ENCODE peak calls at places on chromosomes 4 and X, in ten cellular contexts. H is lung; Q is tibial nerve; U is BE2C; B is BJ; O is heart right ventricle; I is body of pancreas; Z is ovary; T is CD8-positive, alpha-beta T cell; S is lower lobe of right lung. C is an unnamed sample.

GRCh38 chrX:76148011-76148665 is 24.7 kb upstream of the PBDC1 start:
- DNase-seq in B (no peak), U (no peak), Z (peak; percentile 13), H (no peak), I (no peak), S (no peak), O (peak; percentile 4), T (no peak), Q (no peak), C (no peak)

GRCh38 chr4:184849184-184849583 is 23.4 kb upstream of the ACSL1 start:
- DNase-seq in Z (no peak), B (no peak), S (no peak), O (no peak), T (no peak), H (no peak), I (no peak), U (no peak), Q (no peak), C (no peak)

GRCh38 chr4:77188498-77189187 is 31.6 kb downstream of the CCNG2 start:
- DNase-seq in H (no peak), S (no peak), T (no peak), Z (no peak), O (no peak), B (no peak), U (no peak), I (no peak), Q (no peak), C (no peak)

GRCh38 chr4:26061248-26061986 is 147.4 kb downstream of the SMIM20 start:
- DNase-seq in B (no peak), Z (no peak), I (no peak), U (peak; percentile 30), H (no peak), Q (no peak), S (no peak), O (no peak), T (no peak), C (no peak)

GRCh38 chr4:3363411-3364141 is 70.8 kb downstream of the RGS12 start:
- DNase-seq in O (no peak), H (peak; percentile 24), T (no peak), U (no peak), S (no peak), I (no peak), Z (no peak), B (no peak), Q (no peak), C (no peak)

GRCh38 chrX:104432321-104432720 is 133.7 kb upstream of the IL1RAPL2 start:
- DNase-seq in Q (no peak), Z (no peak), O (no peak), T (no peak), H (no peak), U (no peak), S (no peak), I (no peak), B (no peak), C (no peak)

GRCh38 chrX:83511208-83511607 is 3.1 kb downstream of the POU3F4 start:
- DNase-seq in B (no peak), Z (no peak), S (no peak), Q (no peak), O (no peak), T (no peak), I (peak; percentile 28), U (no peak), H (no peak), C (no peak)

GRCh38 chr4:6727081-6727942 is 11.3 kb downstream of the BLOC1S4 start:
- DNase-seq in O (no peak), Z (peak; percentile 50), H (no peak), T (no peak), B (no peak), U (no peak), I (no peak), S (no peak), Q (peak; percentile 54), C (no peak)

GRCh38 chrX:71953946-71954345 is 43.3 kb downstream of the NHSL2 start:
- DNase-seq in S (no peak), U (peak; percentile 52), O (no peak), H (no peak), Q (peak; percentile 28), B (no peak), I (no peak), T (no peak), Z (no peak), C (no peak)

GRCh38 chrX:40167240-40168182 is 69.8 kb upstream of the BCOR start:
- DNase-seq in O (no peak), I (peak; percentile 57), Z (peak; percentile 67), S (no peak), B (no peak), T (no peak), U (no peak), Q (no peak), H (no peak), C (peak; percentile 59)

GRCh38 chr4:161186750-161187149 is 977.0 kb downstream of the FSTL5 start:
- DNase-seq in Q (no peak), O (no peak), I (no peak), T (no peak), H (no peak), B (no peak), S (no peak), U (no peak), Z (no peak), C (no peak)

GRCh38 chr4:115042496-115042895 is 70.9 kb downstream of the NDST4 start:
- DNase-seq in B (no peak), O (no peak), U (peak; percentile 4), S (no peak), Q (no peak), I (no peak), Z (no peak), H (no peak), T (no peak), C (no peak)
- H3K36me3 ChIP-seq in B (no peaks in the 10 kb centered on the region), O (no peaks in the 10 kb centered on the region), U (no peaks in the 10 kb centered on the region), S (no peaks in the 10 kb centered on the region), Q (no peaks in the 10 kb centered on the region), I (no peaks in the 10 kb centered on the region), Z (no peaks in the 10 kb centered on the region), H (no peaks in the 10 kb centered on the region), T (no peaks in the 10 kb centered on the region), C (no peaks in the 10 kb centered on the region)

DNA sequence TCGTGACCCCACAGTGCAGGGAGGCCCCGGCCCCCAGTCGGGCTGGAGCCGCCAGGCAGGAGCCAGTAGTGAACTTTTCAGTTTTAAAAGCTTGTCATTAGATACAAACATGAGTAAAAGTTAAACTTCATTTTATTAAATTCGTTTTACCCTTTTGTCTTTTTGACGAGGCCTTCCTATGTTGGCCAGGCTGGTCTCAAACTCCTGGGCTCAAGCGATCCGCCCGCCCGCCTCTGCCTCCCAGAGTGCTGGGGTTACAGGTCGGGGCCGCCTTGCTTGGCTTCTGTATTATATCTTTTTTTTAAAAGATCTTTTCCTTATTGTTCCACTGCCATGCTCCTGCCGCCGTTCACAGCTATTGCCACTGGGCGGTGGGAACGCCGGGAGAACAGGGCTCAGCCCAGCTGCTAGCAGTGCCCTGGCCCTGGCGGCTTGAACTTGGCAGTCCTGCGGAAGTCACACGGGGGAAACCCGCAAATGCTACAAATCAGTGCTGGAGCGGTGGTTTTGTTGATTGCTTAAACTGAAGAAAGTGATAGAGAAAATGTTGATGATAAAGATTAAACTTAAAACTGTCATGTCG is 968 bp upstream of the NELFA start:
- DNase-seq in Z (peak; percentile 46), O (peak; percentile 45), S (peak; percentile 79), T (no peak), B (no peak), Q (no peak), H (peak; percentile 59), U (peak; percentile 84), I (peak; percentile 83), C (no peak)
- TF ChIP-seq CTCF in Z (no peak), O (no peak), S (peak; percentile 23), T (no peak), B (peak; percentile 35), Q (no peak), H (no peak), U (peak; percentile 37), I (peak; percentile 52), C (no peak)

GRCh38 chr4:145480257-145480656 is 1.4 kb upstream of the SMAD1 start:
- DNase-seq in Z (no peak), U (no peak), B (no peak), Q (no peak), T (no peak), S (no peak), O (no peak), I (no peak), H (no peak), C (no peak)
- H3K4me3 ChIP-seq in Z (no peak overlapping the region), U (no peak overlapping the region), B (no peak overlapping the region), Q (no peak overlapping the region), T (no peak overlapping the region), S (no peak overlapping the region), O (no peak overlapping the region), I (no peak overlapping the region), H (no peak overlapping the region), C (no peak overlapping the region)

GRCh38 chr4:600166-600565 is 24.1 kb upstream of the TMEM271 start:
- DNase-seq in Z (no peak), U (no peak), S (no peak), O (no peak), H (no peak), B (no peak), Q (no peak), T (no peak), I (no peak), C (no peak)

GRCh38 chr4:604131-604530 is 21.2 kb upstream of the PDE6B start:
- DNase-seq in B (no peak), T (no peak), O (no peak), U (no peak), Z (no peak), H (no peak), S (no peak), Q (no peak), I (no peak), C (no peak)

GRCh38 chr4:600850-601515 is 24.4 kb upstream of the PDE6B start:
- DNase-seq in S (no peak), H (no peak), Q (no peak), Z (no peak), U (no peak), T (no peak), B (no peak), I (no peak), O (no peak), C (no peak)

GRCh38 chr4:602559-602942 is 22.8 kb upstream of the PDE6B start:
- DNase-seq in H (peak; percentile 64), S (peak; percentile 77), T (peak; percentile 30), I (peak; percentile 81), Q (no peak), O (no peak), Z (no peak), U (peak; percentile 62), B (no peak), C (no peak)

DNA sequence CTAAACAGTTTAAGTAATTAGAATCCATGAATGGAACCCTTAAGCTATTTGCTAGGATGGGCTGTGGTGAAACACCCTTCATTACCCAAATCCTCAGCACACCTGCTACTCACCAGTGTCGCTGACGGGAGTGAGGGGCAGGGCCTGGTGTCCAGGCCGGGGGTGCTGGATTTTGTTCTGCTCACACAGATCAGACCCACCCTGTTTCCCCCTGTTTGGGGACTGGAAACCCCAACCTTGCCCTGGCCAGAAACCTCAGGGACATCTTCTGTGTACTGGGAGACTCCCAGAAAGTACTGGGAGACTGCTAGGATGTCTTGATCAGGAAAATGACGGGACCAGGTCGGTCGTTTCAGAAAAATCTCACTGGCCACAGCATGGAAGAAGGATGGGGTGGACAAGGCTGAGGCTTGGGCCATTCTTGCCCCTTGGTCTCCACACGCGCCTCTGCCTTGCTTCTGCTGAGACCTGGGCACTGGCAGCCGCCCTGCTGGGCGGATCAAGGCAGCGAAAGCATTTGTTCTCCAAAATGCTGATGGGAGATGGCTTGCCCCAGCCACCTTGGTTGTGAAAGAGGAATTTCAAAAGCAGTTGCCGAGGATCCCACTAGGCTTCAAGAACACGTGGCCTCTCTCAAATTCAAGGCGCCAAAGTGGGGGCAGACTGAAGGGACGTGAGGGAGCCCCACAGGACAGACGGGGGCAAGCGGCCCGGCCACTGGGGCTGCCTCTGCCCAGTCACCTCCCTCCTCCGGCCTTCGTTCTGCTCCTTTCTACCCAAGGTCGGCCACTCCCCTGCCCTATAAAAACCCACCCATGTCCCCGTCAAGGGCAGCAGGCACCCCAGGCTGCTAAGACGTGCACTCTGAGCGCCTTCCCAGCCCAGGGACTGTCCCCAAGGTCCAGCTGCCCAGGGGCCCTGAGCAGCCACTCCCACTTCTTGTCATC is 23.5 kb upstream of the PDE6B start:
- DNase-seq in S (no peak), H (no peak), T (no peak), B (no peak), U (no peak), Q (no peak), Z (no peak), I (no peak), O (no peak), C (no peak)
- H3K36me3 ChIP-seq in S (no peaks in the 10 kb centered on the region), H (no peaks in the 10 kb centered on the region), T (no peaks in the 10 kb centered on the region), B (no peaks in the 10 kb centered on the region), U (no peaks in the 10 kb centered on the region), Q (no peaks in the 10 kb centered on the region), Z (no peaks in the 10 kb centered on the region), I (no peaks in the 10 kb centered on the region), O (no peaks in the 10 kb centered on the region), C (no peaks in the 10 kb centered on the region)

C was measured in uterus.